ENCODE peak calls at places on chromosomes 11 and 22, in four cellular contexts. One of them, this sample, is unnamed.

GRCh38 chr22:17749605-17750395 is 24.5 kb downstream of the BID start:
- DNase-seq in stimulated activated CD8-positive, alpha-beta memory T cell treated with anti-CD3 and anti-CD28 coated beads, Interleukin-7, amount 100 ng/mL, for 1 hour: no peak
- DNase-seq in ELF-1: peak
- DNase-seq in NCI-H774: no peak
- DNase-seq in this sample: no peak

GRCh38 chr11:1628506-1629325 is 859 bp upstream of the KRTAP5-5 start:
- DNase-seq in ELF-1: peak
- DNase-seq in NCI-H774: peak
- DNase-seq in stimulated activated CD8-positive, alpha-beta memory T cell treated with anti-CD3 and anti-CD28 coated beads, Interleukin-7, amount 100 ng/mL, for 1 hour: peak
- DNase-seq in this sample: peak

GRCh38 chr11:34395916-34396555 is 38.2 kb upstream of the ABTB2 start:
- DNase-seq in NCI-H774: no peak
- DNase-seq in ELF-1: no peak
- DNase-seq in stimulated activated CD8-positive, alpha-beta memory T cell treated with anti-CD3 and anti-CD28 coated beads, Interleukin-7, amount 100 ng/mL, for 1 hour: no peak
- DNase-seq in this sample: peak

GRCh38 chr11:2864890-2865289 is 20.7 kb downstream of the CDKN1C start:
- DNase-seq in stimulated activated CD8-positive, alpha-beta memory T cell treated with anti-CD3 and anti-CD28 coated beads, Interleukin-7, amount 100 ng/mL, for 1 hour: no peak
- DNase-seq in ELF-1: peak
- DNase-seq in NCI-H774: no peak
- DNase-seq in this sample: no peak

GRCh38 chr11:93234602-93235207 is 36.9 kb upstream of the SLC36A4 start:
- DNase-seq in NCI-H774: peak
- DNase-seq in stimulated activated CD8-positive, alpha-beta memory T cell treated with anti-CD3 and anti-CD28 coated beads, Interleukin-7, amount 100 ng/mL, for 1 hour: peak
- DNase-seq in ELF-1: peak
- DNase-seq in this sample: peak

GRCh38 chr22:41857160-41857859 is 24.4 kb downstream of the SREBF2 start:
- DNase-seq in stimulated activated CD8-positive, alpha-beta memory T cell treated with anti-CD3 and anti-CD28 coated beads, Interleukin-7, amount 100 ng/mL, for 1 hour: no peak
- DNase-seq in NCI-H774: no peak
- DNase-seq in ELF-1: peak
- DNase-seq in this sample: peak

GRCh38 chr22:42297778-42298177 is 27.3 kb upstream of the TCF20 start:
- DNase-seq in stimulated activated CD8-positive, alpha-beta memory T cell treated with anti-CD3 and anti-CD28 coated beads, Interleukin-7, amount 100 ng/mL, for 1 hour: no peak
- DNase-seq in ELF-1: no peak
- DNase-seq in NCI-H774: no peak
- DNase-seq in this sample: no peak

GRCh38 chr22:46764140-46764680 is 1.8 kb downstream of the TBC1D22A start:
- DNase-seq in NCI-H774: no peak
- DNase-seq in ELF-1: no peak
- DNase-seq in stimulated activated CD8-positive, alpha-beta memory T cell treated with anti-CD3 and anti-CD28 coated beads, Interleukin-7, amount 100 ng/mL, for 1 hour: no peak
- DNase-seq in this sample: no peak

GRCh38 chr11:36619502-36619901 is 21.5 kb upstream of the RAG2 start:
- DNase-seq in ELF-1: no peak
- DNase-seq in stimulated activated CD8-positive, alpha-beta memory T cell treated with anti-CD3 and anti-CD28 coated beads, Interleukin-7, amount 100 ng/mL, for 1 hour: no peak
- DNase-seq in NCI-H774: no peak
- DNase-seq in this sample: no peak

GRCh38 chr22:47165998-47166397 is 403.5 kb downstream of the TBC1D22A start:
- DNase-seq in NCI-H774: no peak
- DNase-seq in ELF-1: no peak
- DNase-seq in stimulated activated CD8-positive, alpha-beta memory T cell treated with anti-CD3 and anti-CD28 coated beads, Interleukin-7, amount 100 ng/mL, for 1 hour: no peak
- DNase-seq in this sample: no peak

GRCh38 chr11:69075421-69076128 is 26.8 kb downstream of the TPCN2 start:
- DNase-seq in stimulated activated CD8-positive, alpha-beta memory T cell treated with anti-CD3 and anti-CD28 coated beads, Interleukin-7, amount 100 ng/mL, for 1 hour: no peak
- DNase-seq in ELF-1: no peak
- DNase-seq in NCI-H774: no peak
- DNase-seq in this sample: no peak

GRCh38 chr11:13210424-13210823 is 67.2 kb upstream of the BMAL1 start:
- DNase-seq in ELF-1: peak
- DNase-seq in NCI-H774: peak
- DNase-seq in stimulated activated CD8-positive, alpha-beta memory T cell treated with anti-CD3 and anti-CD28 coated beads, Interleukin-7, amount 100 ng/mL, for 1 hour: no peak
- DNase-seq in this sample: peak

GRCh38 chr11:34565417-34566208 is 52.0 kb upstream of the ELF5 start:
- DNase-seq in ELF-1: peak
- DNase-seq in NCI-H774: peak
- DNase-seq in stimulated activated CD8-positive, alpha-beta memory T cell treated with anti-CD3 and anti-CD28 coated beads, Interleukin-7, amount 100 ng/mL, for 1 hour: no peak
- DNase-seq in this sample: no peak

GRCh38 chr11:100602716-100603115 is 84.4 kb upstream of the ARHGAP42 start:
- DNase-seq in ELF-1: no peak
- DNase-seq in NCI-H774: no peak
- DNase-seq in stimulated activated CD8-positive, alpha-beta memory T cell treated with anti-CD3 and anti-CD28 coated beads, Interleukin-7, amount 100 ng/mL, for 1 hour: no peak
- DNase-seq in this sample: no peak

GRCh38 chr11:6911946-6912345 is 8.9 kb upstream of the OR2D3 start:
- DNase-seq in ELF-1: no peak
- DNase-seq in stimulated activated CD8-positive, alpha-beta memory T cell treated with anti-CD3 and anti-CD28 coated beads, Interleukin-7, amount 100 ng/mL, for 1 hour: no peak
- DNase-seq in NCI-H774: no peak
- DNase-seq in this sample: no peak

GRCh38 chr11:28537822-28538221 is 429.6 kb downstream of the METTL15 start:
- DNase-seq in NCI-H774: no peak
- DNase-seq in stimulated activated CD8-positive, alpha-beta memory T cell treated with anti-CD3 and anti-CD28 coated beads, Interleukin-7, amount 100 ng/mL, for 1 hour: no peak
- DNase-seq in ELF-1: no peak
- DNase-seq in this sample: no peak

GRCh38 chr11:267491-267994 is 10.7 kb upstream of the NLRP6 start:
- DNase-seq in stimulated activated CD8-positive, alpha-beta memory T cell treated with anti-CD3 and anti-CD28 coated beads, Interleukin-7, amount 100 ng/mL, for 1 hour: no peak
- DNase-seq in NCI-H774: no peak
- DNase-seq in ELF-1: peak
- DNase-seq in this sample: no peak

GRCh38 chr11:3022982-3023381 is 30.9 kb upstream of the NAP1L4 start:
- DNase-seq in NCI-H774: no peak
- DNase-seq in stimulated activated CD8-positive, alpha-beta memory T cell treated with anti-CD3 and anti-CD28 coated beads, Interleukin-7, amount 100 ng/mL, for 1 hour: no peak
- DNase-seq in ELF-1: no peak
- DNase-seq in this sample: no peak

GRCh38 chr22:20203142-20204099 is 52.6 kb upstream of the CCDC188 start:
- DNase-seq in NCI-H774: no peak
- DNase-seq in ELF-1: peak
- DNase-seq in stimulated activated CD8-positive, alpha-beta memory T cell treated with anti-CD3 and anti-CD28 coated beads, Interleukin-7, amount 100 ng/mL, for 1 hour: no peak
- DNase-seq in this sample: no peak

GRCh38 chr11:61902313-61902712 is 11.0 kb upstream of the FADS3 start:
- DNase-seq in stimulated activated CD8-positive, alpha-beta memory T cell treated with anti-CD3 and anti-CD28 coated beads, Interleukin-7, amount 100 ng/mL, for 1 hour: no peak
- DNase-seq in ELF-1: no peak
- DNase-seq in NCI-H774: no peak
- DNase-seq in this sample: no peak

GRCh38 chr22:30396871-30397655 is at the start of gene SEC14L2:
- DNase-seq in stimulated activated CD8-positive, alpha-beta memory T cell treated with anti-CD3 and anti-CD28 coated beads, Interleukin-7, amount 100 ng/mL, for 1 hour: peak
- DNase-seq in NCI-H774: no peak
- DNase-seq in ELF-1: peak
- DNase-seq in this sample: peak

GRCh38 chr11:128856241-128856640 is 10.9 kb downstream of the KCNJ1 start:
- DNase-seq in NCI-H774: no peak
- DNase-seq in ELF-1: no peak
- DNase-seq in stimulated activated CD8-positive, alpha-beta memory T cell treated with anti-CD3 and anti-CD28 coated beads, Interleukin-7, amount 100 ng/mL, for 1 hour: no peak
- DNase-seq in this sample: no peak

GRCh38 chr11:126337121-126337471 is 18.4 kb upstream of the ST3GAL4 start:
- DNase-seq in ELF-1: no peak
- DNase-seq in stimulated activated CD8-positive, alpha-beta memory T cell treated with anti-CD3 and anti-CD28 coated beads, Interleukin-7, amount 100 ng/mL, for 1 hour: no peak
- DNase-seq in NCI-H774: no peak
- DNase-seq in this sample: no peak

GRCh38 chr11:109680127-109680526 is 258.1 kb downstream of the C11orf87 start:
- DNase-seq in NCI-H774: no peak
- DNase-seq in ELF-1: no peak
- DNase-seq in stimulated activated CD8-positive, alpha-beta memory T cell treated with anti-CD3 and anti-CD28 coated beads, Interleukin-7, amount 100 ng/mL, for 1 hour: no peak
- DNase-seq in this sample: no peak

GRCh38 chr22:22882033-22882717 is 5.4 kb upstream of the IGLL5 start:
- DNase-seq in stimulated activated CD8-positive, alpha-beta memory T cell treated with anti-CD3 and anti-CD28 coated beads, Interleukin-7, amount 100 ng/mL, for 1 hour: no peak
- DNase-seq in NCI-H774: no peak
- DNase-seq in ELF-1: no peak
- DNase-seq in this sample: peak

GRCh38 chr22:35463231-35463933 is 63.4 kb downstream of the MCM5 start:
- DNase-seq in NCI-H774: no peak
- DNase-seq in stimulated activated CD8-positive, alpha-beta memory T cell treated with anti-CD3 and anti-CD28 coated beads, Interleukin-7, amount 100 ng/mL, for 1 hour: no peak
- DNase-seq in ELF-1: no peak
- DNase-seq in this sample: no peak

GRCh38 chr22:32967285-32968101 is 90.7 kb downstream of the SYN3 start:
- DNase-seq in NCI-H774: no peak
- DNase-seq in stimulated activated CD8-positive, alpha-beta memory T cell treated with anti-CD3 and anti-CD28 coated beads, Interleukin-7, amount 100 ng/mL, for 1 hour: no peak
- DNase-seq in ELF-1: no peak
- DNase-seq in this sample: no peak

GRCh38 chr11:2870460-2870859 is 15.1 kb downstream of the CDKN1C start:
- DNase-seq in ELF-1: peak
- DNase-seq in NCI-H774: no peak
- DNase-seq in stimulated activated CD8-positive, alpha-beta memory T cell treated with anti-CD3 and anti-CD28 coated beads, Interleukin-7, amount 100 ng/mL, for 1 hour: no peak
- DNase-seq in this sample: no peak

GRCh38 chr11:2529636-2530035 is 84.8 kb downstream of the KCNQ1 start:
- DNase-seq in stimulated activated CD8-positive, alpha-beta memory T cell treated with anti-CD3 and anti-CD28 coated beads, Interleukin-7, amount 100 ng/mL, for 1 hour: no peak
- DNase-seq in NCI-H774: no peak
- DNase-seq in ELF-1: no peak
- DNase-seq in this sample: no peak

GRCh38 chr11:127268956-127269355 is 268.4 kb upstream of the KIRREL3 start:
- DNase-seq in NCI-H774: no peak
- DNase-seq in stimulated activated CD8-positive, alpha-beta memory T cell treated with anti-CD3 and anti-CD28 coated beads, Interleukin-7, amount 100 ng/mL, for 1 hour: no peak
- DNase-seq in ELF-1: no peak
- DNase-seq in this sample: no peak

GRCh38 chr22:27318516-27318915 is 483.0 kb downstream of the MN1 start:
- DNase-seq in stimulated activated CD8-positive, alpha-beta memory T cell treated with anti-CD3 and anti-CD28 coated beads, Interleukin-7, amount 100 ng/mL, for 1 hour: no peak
- DNase-seq in NCI-H774: no peak
- DNase-seq in ELF-1: no peak
- DNase-seq in this sample: no peak

GRCh38 chr11:72802822-72803221 is 9.0 kb upstream of the STARD10 start:
- DNase-seq in NCI-H774: no peak
- DNase-seq in stimulated activated CD8-positive, alpha-beta memory T cell treated with anti-CD3 and anti-CD28 coated beads, Interleukin-7, amount 100 ng/mL, for 1 hour: no peak
- DNase-seq in ELF-1: no peak
- DNase-seq in this sample: no peak

This sample was measured in DMS153.